ENCODE peak calls at places on chromosomes 13 and 19, in four cellular contexts. K is HCT116, U is upper lobe of left lung, S is HepG2. X is an unnamed sample.

GRCh38 chr13:108679989-108680388 is 50.6 kb downstream of the MYO16 start:
- ATAC-seq in K (no peak), S (no peak), U (no peak), X (no peak)

GRCh38 chr13:30714629-30715028 is 20.7 kb upstream of the ALOX5AP start:
- ATAC-seq in S (no peak), K (no peak), U (peak), X (no peak)

GRCh38 chr19:8028951-8029491 is 23.5 kb upstream of the CCL25 start:
- ATAC-seq in U (no peak), S (peak), K (peak), X (no peak)

GRCh38 chr13:79995334-79995733 is 345.6 kb downstream of the SPRY2 start:
- ATAC-seq in U (peak), K (no peak), S (no peak), X (no peak)

GRCh38 chr13:40191186-40191980 is 475.1 kb downstream of the FOXO1 start:
- ATAC-seq in S (no peak), U (no peak), K (no peak), X (no peak)

GRCh38 chr19:9673912-9674668 is 810 bp downstream of the ZNF562 start:
- ATAC-seq in U (peak), S (peak), K (no peak), X (peak)

GRCh38 chr19:5048727-5049553 is 80.0 kb downstream of the KDM4B start:
- ATAC-seq in U (peak), K (peak), S (no peak), X (peak)

GRCh38 chr19:5890099-5890498 is 13.5 kb downstream of the NDUFA11 start:
- ATAC-seq in K (no peak), S (no peak), U (no peak), X (no peak)

GRCh38 chr13:109976206-109976997 is 190.0 kb upstream of the IRS2 start:
- ATAC-seq in S (no peak), U (no peak), K (no peak), X (no peak)

GRCh38 chr13:46181799-46182490 is at the start of gene LCP1:
- ATAC-seq in S (no peak), U (peak), K (no peak), X (no peak)

GRCh38 chr13:33349996-33350826 is 64.7 kb upstream of the STARD13 start:
- ATAC-seq in U (peak), S (no peak), K (peak), X (peak)

GRCh38 chr13:29502391-29503008 is 93.0 kb downstream of the SLC7A1 start:
- ATAC-seq in S (peak), U (no peak), K (no peak), X (no peak)

GRCh38 chr19:51461723-51462161 is 3.5 kb upstream of the SIGLEC8 start:
- ATAC-seq in S (peak), U (peak), K (no peak), X (peak)

GRCh38 chr13:110387451-110388140 is 80.5 kb downstream of the COL4A2 start:
- ATAC-seq in U (peak), S (no peak), K (no peak), X (peak)

GRCh38 chr13:50708461-50708860 is 135.0 kb downstream of the DLEU7 start:
- ATAC-seq in K (no peak), U (no peak), S (no peak), X (no peak)

GRCh38 chr19:33998302-33998701 is 174.0 kb upstream of the LSM14A start:
- ATAC-seq in S (no peak), U (no peak), K (no peak), X (no peak)

GRCh38 chr13:50366488-50367174 is 351.4 kb downstream of the KCNRG start:
- ATAC-seq in U (no peak), S (no peak), K (no peak), X (no peak)

GRCh38 chr13:46637213-46637612 is 84.2 kb downstream of the LRCH1 start:
- ATAC-seq in S (peak), K (no peak), U (no peak), X (no peak)

GRCh38 chr13:101018720-101019119 is 344.1 kb upstream of the TMTC4 start:
- ATAC-seq in S (no peak), U (no peak), K (no peak), X (no peak)

GRCh38 chr13:109256866-109257760 is 529.3 kb downstream of the IRS2 start:
- ATAC-seq in U (peak), S (peak), K (peak), X (peak)

GRCh38 chr13:41919031-41919740 is 41.7 kb downstream of the VWA8 start:
- ATAC-seq in U (no peak), S (peak), K (peak), X (no peak)

GRCh38 chr13:39379667-39380655 is 223.0 kb downstream of the LHFPL6 start:
- ATAC-seq in S (no peak), U (no peak), K (no peak), X (no peak)

GRCh38 chr13:24116103-24116502 is 44.4 kb upstream of the SPATA13 start:
- ATAC-seq in K (no peak), S (peak), U (no peak), X (no peak)

GRCh38 chr13:101695870-101696516 is 243.5 kb downstream of the ITGBL1 start:
- ATAC-seq in S (no peak), K (no peak), U (peak), X (peak)

GRCh38 chr19:57334191-57334590 is 13.9 kb downstream of the ZNF543 start:
- ATAC-seq in S (no peak), K (no peak), U (no peak), X (no peak)

GRCh38 chr13:24923305-24923640 is 159.3 kb downstream of the RNF17 start:
- ATAC-seq in S (peak), K (no peak), U (peak), X (peak)

GRCh38 chr13:46982856-46983582 is 86.2 kb upstream of the HTR2A start:
- ATAC-seq in K (no peak), S (no peak), U (no peak), X (no peak)

GRCh38 chr19:10812196-10812595 is 23.8 kb downstream of the TMED1 start:
- ATAC-seq in K (peak), U (no peak), S (no peak), X (no peak)

GRCh38 chr13:90519157-90519556 is 828.3 kb upstream of the MIR17HG start:
- ATAC-seq in U (no peak), K (no peak), S (no peak), X (no peak)

GRCh38 chr13:65656740-65657329 is 1573.3 kb downstream of the PCDH9 start:
- ATAC-seq in K (peak), U (no peak), S (no peak), X (no peak)

GRCh38 chr13:21259571-21260455 is 83.4 kb downstream of the MRPL57 start:
- ATAC-seq in K (no peak), S (no peak), U (no peak), X (no peak)

DNA sequence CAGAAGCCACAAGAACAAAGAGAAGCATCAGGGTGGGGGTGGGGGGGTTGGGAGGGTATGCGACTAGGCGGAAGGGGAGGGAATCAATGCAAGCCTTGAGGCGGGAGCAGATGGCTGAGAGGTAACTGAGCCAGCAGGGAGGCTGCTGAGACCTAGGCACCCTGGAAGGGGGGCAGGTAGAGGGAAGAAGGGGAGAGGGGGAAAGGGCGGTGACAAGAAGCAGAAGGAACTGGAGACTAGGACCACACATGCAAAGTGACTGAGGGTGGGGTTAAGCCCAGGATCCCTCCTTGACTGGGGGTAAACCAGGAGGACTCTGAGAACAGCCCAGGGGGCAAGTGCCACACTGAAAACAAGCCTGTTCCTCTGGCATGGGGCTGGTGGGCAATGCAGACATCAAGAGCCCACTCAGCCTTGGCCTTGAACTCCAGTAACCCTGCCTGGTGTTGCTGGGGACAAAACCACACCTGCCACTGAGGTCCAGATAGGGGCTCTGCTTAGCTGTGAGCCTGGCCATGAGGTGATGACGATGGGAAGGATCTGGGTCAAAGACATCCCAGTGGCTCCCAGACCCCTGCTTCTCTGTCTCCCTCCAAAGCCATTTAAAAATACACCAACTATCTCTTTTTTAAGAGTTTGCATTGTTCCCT is 20.3 kb downstream of the OPA3 start:
- ATAC-seq in S (no peak), K (no peak), U (no peak), X (no peak)
- H3K4me3 ChIP-seq in S (no peak), K (no peak), U (no peak), X (no peak)

GRCh38 chr19:38534574-38534973 is 83.2 kb downstream of the MAP4K1 start:
- ATAC-seq in K (no peak), U (no peak), S (no peak), X (no peak)
- TF ChIP-seq POLR2A in K (no peak), U (no peak), S (no peak), X (no peak)

DNA sequence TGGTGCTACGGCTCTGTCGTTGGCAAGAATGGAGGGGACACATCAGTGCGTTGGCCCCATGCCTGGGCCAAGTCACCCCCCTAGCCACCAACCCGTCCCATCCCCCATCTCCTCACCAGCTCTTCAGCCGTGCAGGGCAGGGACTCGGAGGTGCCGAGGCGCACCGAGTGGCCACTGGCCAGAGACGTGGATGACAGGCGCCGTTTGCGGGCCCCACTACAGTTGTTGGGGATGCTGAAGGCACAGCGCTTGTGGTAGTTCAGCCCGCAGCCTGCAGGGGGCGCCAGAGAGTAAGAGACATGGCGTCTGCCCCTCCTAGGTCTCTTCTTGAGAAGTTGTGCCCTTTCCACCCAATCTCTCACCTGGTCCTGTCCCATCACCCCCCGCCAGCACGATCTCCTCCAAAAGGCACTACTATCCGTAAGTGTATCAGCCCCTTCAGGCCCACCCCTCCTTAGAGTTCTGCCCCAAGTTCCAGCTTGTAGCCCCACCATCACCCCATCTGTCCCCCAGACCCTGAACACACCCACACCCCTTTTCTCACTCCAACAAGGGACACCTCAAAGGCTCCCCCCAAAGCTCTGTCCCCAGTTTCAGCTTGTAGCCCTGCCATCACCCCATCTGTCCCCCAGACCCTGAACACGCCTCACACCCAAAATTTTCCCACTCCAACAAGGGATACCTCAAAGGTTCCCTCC is 12.4 kb downstream of the PRKD2 start:
- ATAC-seq in S (peak), K (peak), U (peak), X (peak)
- TF ChIP-seq POLR2AphosphoS5 in S (no peak), K (no peak), U (no peak), X (no peak)

DNA sequence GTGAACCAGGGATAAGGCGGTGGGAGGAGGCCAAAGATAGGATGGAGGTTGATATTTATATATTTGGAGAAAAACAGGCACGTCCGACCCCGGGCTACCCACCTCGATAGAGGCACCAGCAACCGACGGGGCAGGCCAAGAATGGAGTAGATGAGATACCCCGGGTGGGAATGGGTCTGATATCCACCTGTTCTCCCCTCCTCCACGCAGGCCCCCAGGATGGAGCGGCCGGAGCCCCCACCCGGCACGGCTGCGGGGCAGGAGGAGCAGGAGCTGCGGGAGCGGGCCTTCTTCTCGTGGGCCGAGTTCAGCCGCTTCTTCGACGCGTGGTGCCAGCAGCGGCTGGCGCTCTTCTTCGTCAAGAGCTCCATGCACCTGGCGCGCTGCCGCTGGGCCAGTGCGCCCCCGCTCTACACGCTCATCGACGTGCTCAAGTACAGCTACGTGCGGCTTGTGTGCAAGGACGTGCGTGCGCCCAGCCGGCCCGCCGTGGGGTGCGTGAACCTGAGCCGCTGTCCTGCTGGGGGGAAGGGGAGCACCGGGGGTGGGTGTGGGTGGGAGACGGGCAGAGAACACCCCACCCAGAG is 1.2 kb downstream of the ZSWIM9 start:
- ATAC-seq in S (no peak), U (no peak), K (no peak), X (no peak)
- H3K4me3 ChIP-seq in S (peak), U (no peak), K (peak), X (no peak)

GRCh38 chr19:23998568-23998967 is 83.9 kb downstream of the ZNF726 start:
- ATAC-seq in U (no peak), S (no peak), K (no peak), X (no peak)
- TF ChIP-seq POLR2A in U (no peak), S (no peak), K (no peak), X (no peak)

GRCh38 chr13:28434934-28435333 is 60.0 kb downstream of the FLT1 start:
- ATAC-seq in U (no peak), K (no peak), S (no peak), X (no peak)
- TF ChIP-seq POLR2AphosphoS5 in U (no peak), K (no peak), S (no peak), X (no peak)

DNA sequence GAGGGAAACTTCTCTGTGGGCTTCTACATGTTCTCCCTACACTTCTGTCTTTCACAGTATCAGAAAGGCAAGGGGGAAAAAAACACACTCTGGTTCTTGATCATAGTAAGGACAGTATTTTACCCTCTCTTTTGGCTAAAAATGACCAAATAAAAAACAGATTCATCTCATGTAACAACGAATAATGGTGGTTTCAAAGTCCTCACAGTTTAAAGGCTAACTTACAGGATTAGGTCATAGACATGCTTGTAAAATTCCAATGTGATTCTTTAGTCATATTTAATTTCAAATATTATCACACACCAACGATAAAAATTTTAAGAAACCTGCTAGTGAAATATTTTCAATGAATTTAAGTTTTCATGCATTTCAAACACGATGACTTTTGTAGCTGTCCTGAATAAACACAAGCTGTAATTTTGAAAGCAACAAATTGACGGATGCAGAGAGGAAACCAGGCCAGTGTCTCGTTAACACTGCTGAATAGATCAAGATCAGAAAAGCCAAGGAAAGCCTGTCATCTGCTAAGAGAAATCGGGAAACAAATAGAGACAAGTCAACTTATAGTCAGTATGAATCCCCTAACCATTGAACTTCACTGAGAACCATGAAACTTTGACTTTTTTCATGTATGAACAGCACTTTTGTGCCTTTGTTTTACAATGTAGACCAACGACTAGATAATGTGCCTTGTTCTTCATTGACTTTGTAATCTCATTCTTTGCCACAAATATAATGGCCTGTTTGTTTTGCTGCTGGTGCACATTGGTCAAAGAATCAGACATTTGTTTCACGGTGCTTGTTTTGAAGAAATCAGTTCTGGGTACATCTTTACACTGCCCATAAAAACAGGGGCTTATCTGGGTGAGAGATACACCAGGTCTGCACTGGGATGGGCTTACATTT is 22.0 kb downstream of the MBNL2 start:
- ATAC-seq in K (no peak), S (peak), U (no peak), X (no peak)
- H3K4me3 ChIP-seq in K (no peak), S (peak), U (no peak), X (no peak)

DNA sequence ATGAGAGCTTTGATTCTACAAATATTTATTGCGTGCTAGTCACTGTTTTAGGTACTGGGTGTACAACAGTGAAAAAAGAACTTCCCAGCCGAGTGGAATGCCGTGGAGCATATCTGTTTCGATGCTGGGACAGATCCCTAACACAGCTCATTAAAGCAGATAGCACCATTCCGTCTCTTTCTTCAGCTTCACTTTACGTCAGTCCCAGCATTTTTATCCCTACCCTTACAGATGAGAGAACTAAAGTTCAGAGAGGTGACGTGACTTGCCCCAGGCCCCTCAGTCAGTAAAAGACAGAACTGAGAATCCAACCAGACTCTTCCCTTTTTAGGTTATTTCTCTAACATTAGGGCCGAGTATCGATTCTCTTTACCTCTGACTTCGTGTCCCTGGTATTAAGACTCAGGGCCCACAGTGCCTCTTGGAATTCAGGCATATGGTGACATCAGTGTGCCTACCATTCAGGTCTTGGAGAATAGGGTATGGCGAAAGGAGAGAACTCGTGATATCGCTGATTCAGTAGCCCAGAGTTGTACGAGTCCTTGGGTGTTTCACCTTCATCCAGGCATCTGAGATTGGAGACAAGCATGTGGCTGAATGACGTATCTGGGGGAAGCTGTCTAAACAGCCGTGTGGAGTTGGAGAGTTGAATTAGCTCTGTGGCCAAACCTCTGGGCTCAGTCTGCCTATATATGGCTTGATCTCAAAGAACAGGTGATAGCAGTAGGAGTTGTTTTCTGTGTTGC is 27.1 kb downstream of the ACTN4 start:
- ATAC-seq in K (no peak), U (no peak), S (no peak), X (peak)
- TF ChIP-seq POLR2A in K (no peak), U (no peak), S (no peak), X (no peak)